ENCODE peak calls at places on chromosomes 1 and 21, in nine cellular contexts. B is cardiac muscle cell, H is GM06990, Q is HCT116, U is cardiac fibroblast, T is Caco-2, Y is suprapubic skin, V is spleen, C is lower leg skin. O is an unnamed sample.

GRCh38 chr1:59605184-59605583 is 209.6 kb upstream of the HOOK1 start:
- DNase-seq in Y (no peak), H (no peak), Q (no peak), U (no peak), T (no peak), B (no peak), V (no peak), C (no peak), O (no peak)

GRCh38 chr1:46370214-46370633 is 23.9 kb upstream of the FAAH start:
- DNase-seq in U (peak), Q (no peak), T (no peak), B (peak), Y (no peak), C (no peak), V (no peak), H (peak), O (peak)

GRCh38 chr1:1086911-1087341 is 12.8 kb upstream of the RNF223 start:
- DNase-seq in B (no peak), T (no peak), H (no peak), V (peak), Q (no peak), C (no peak), Y (no peak), U (no peak), O (no peak)

GRCh38 chr1:234987415-234988159 is 141.1 kb downstream of the TOMM20 start:
- DNase-seq in B (peak), C (peak), Q (no peak), T (peak), V (no peak), Y (peak), H (peak), U (peak), O (peak)

GRCh38 chr1:4495809-4496208 is 158.6 kb upstream of the AJAP1 start:
- DNase-seq in B (no peak), C (no peak), H (no peak), Y (no peak), V (peak), T (no peak), Q (no peak), U (no peak), O (no peak)

GRCh38 chr1:7705048-7705907 is 65.8 kb upstream of the VAMP3 start:
- DNase-seq in C (no peak), V (peak), H (no peak), T (peak), U (no peak), Q (no peak), B (no peak), Y (no peak), O (no peak)

GRCh38 chr1:43538143-43538487 is 7.4 kb downstream of the PTPRF start:
- DNase-seq in C (no peak), U (no peak), B (no peak), T (no peak), Q (no peak), H (no peak), V (peak), Y (no peak), O (no peak)

GRCh38 chr1:19582318-19582717 is 61.8 kb upstream of the NBL1 start:
- DNase-seq in H (peak), T (peak), V (peak), C (no peak), Y (no peak), U (no peak), Q (peak), B (no peak), O (no peak)

GRCh38 chr1:202479630-202480029 is 131.1 kb downstream of the PPP1R12B start:
- DNase-seq in U (no peak), B (no peak), Y (no peak), H (no peak), V (no peak), T (no peak), C (no peak), Q (no peak), O (no peak)

GRCh38 chr21:25903599-25903998 is 168.8 kb downstream of the GABPA start:
- DNase-seq in U (no peak), T (no peak), V (no peak), Q (no peak), Y (no peak), B (no peak), C (no peak), H (peak), O (no peak)

GRCh38 chr1:109131800-109132199 is 17.9 kb downstream of the ELAPOR1 start:
- DNase-seq in V (no peak), C (no peak), T (no peak), H (no peak), Y (no peak), Q (no peak), B (no peak), U (no peak), O (no peak)

GRCh38 chr1:178725603-178726517 is 816 bp downstream of the RALGPS2 start:
- DNase-seq in H (peak), B (peak), U (peak), T (peak), V (peak), Y (peak), C (peak), Q (peak), O (peak)

GRCh38 chr1:112797221-112797620 is 82.1 kb upstream of the PPM1J start:
- DNase-seq in V (no peak), U (no peak), H (no peak), B (no peak), T (no peak), C (no peak), Y (no peak), Q (no peak), O (peak)
- TF ChIP-seq CTCF in V (no peak), U (no peak), H (no peak), B (no peak), T (no peak), C (no peak), Y (no peak), Q (no peak), O (no peak)

DNA sequence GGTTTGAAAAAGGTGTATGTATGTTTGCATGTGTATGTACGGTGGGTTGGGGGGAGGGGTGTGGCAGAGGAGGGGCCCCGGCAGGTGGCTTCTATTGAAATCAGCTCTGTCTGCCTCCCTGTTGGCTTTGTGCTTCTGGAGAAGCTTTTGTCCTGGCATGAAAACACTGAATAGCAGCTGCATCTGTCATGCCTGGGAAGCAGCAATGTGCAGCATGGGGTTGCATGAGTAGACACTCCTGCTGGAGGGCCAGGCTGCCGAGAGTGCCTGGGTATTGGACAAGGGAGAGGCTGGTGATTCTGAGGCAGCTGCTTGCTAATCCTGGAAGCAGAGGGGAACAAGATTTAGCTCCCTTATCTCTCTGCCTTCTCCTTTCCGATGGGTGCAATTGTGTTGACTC is 20.5 kb downstream of the MAPKAPK2 start:
- DNase-seq in U (peak), Q (no peak), C (no peak), Y (peak), B (peak), V (no peak), H (no peak), T (no peak), O (peak)
- H3K4me3 ChIP-seq in U (no peak), Q (no peak), C (no peak), Y (no peak), B (no peak), V (no peak), H (no peak), T (no peak), O (no peak)

GRCh38 chr1:91226741-91227140 is 177.9 kb downstream of the HFM1 start:
- DNase-seq in Q (no peak), U (no peak), B (no peak), H (no peak), Y (no peak), C (no peak), T (no peak), V (no peak), O (no peak)
- TF ChIP-seq CTCF in Q (no peak), U (no peak), B (no peak), H (no peak), Y (no peak), C (no peak), T (no peak), V (no peak), O (no peak)

DNA sequence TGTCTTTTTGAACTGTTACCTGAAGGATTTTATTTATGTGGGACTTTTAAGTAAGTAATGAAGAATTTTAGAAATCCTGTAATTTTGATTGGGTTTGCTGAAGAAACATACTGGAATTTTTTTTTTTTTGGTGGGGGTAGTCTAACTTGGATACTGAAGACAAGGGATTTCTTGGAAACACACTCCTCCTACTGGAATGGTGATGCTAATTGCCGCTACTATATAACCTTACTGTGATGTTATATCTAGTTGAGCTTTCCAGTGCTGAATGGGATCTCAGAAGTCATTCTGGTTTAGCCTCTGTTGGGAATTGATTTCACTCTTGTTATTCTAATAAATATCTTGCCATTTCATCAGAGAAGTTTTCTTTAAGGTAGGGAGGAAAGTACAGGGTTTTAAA is 8.4 kb downstream of the PPP2R5A start:
- DNase-seq in V (no peak), H (no peak), C (no peak), T (no peak), B (peak), Q (no peak), Y (no peak), U (peak), O (peak)
- H3K4me3 ChIP-seq in V (no peak), H (no peak), C (no peak), T (no peak), B (no peak), Q (no peak), Y (no peak), U (no peak), O (no peak)

GRCh38 chr1:48916121-48917069 is 139.7 kb upstream of the BEND5 start:
- DNase-seq in V (no peak), B (peak), H (no peak), Q (peak), T (peak), U (peak), C (no peak), Y (no peak), O (peak)
- TF ChIP-seq CTCF in V (peak), B (peak), H (peak), Q (peak), T (no peak), U (peak), C (no peak), Y (no peak), O (peak)

DNA sequence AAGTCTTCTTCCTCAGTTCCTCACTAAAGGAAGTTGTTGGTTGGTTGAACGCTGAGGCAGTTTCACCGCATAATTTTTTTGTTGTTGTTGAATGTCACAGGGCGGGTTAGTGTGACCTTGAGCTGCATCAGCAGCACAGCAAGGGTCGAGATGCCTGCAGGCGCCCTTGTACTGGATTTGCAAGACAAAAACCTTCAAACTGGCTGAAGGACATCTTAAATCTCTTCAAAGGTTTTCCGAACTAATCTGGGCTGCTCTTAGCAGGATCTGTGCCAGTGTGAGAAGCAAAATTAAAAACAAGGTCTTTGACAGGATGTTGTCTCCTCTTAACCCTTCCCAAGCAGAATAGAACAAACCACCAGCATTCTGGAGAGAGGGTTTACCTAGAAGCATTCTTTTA is 59.4 kb downstream of the NRIP1 start:
- DNase-seq in T (no peak), Y (no peak), Q (no peak), U (no peak), C (no peak), B (no peak), H (no peak), V (peak), O (no peak)
- H3K4me3 ChIP-seq in T (no peak), Y (no peak), Q (no peak), U (peak), C (no peak), B (no peak), H (no peak), V (peak), O (no peak)

DNA sequence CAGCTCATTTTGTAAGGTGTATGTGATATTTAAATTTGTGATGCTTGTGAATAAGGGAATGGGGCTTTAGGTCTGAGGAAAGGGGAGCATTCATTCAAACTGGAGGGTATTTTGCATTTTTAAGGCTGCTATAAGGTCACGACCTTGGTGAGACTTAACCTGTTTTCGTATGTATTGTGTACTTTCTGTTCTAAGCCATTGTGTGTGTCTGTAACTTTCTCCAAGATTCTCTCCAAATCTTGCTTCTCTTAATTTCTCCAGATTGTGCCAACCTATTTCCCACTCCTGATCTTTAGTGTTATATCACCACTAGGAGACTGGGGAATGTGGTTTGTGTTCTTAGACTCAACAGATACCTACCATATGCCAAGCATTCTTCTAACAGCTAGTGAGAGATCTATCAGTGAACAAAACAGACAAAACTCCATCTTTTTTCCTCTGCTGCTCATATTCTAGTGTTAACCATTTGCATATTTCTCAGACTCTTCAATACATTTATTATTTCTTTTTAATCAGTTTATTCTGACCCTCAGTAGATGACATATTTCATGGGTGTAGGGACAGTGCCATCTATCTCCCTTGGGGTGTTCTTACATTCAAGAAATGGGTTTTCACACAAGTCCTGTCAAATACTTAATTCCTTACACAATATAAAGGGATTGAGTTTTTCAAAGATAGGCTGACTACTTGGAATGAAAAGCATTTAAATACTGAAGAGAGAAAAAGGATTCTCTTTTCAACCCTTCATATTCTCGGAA is 27.5 kb downstream of the ATP1B1 start:
- DNase-seq in V (no peak), H (no peak), C (no peak), T (no peak), U (peak), Y (no peak), Q (no peak), B (peak), O (peak)
- TF ChIP-seq CTCF in V (no peak), H (peak), C (no peak), T (no peak), U (no peak), Y (no peak), Q (peak), B (peak), O (no peak)

GRCh38 chr1:70334436-70334835 is 20.1 kb downstream of the ANKRD13C start:
- DNase-seq in B (no peak), T (no peak), Y (no peak), V (no peak), Q (peak), U (no peak), C (no peak), H (no peak), O (no peak)

GRCh38 chr1:70331962-70332361 is 22.6 kb downstream of the ANKRD13C start:
- DNase-seq in B (peak), U (peak), V (no peak), T (no peak), Y (no peak), C (no peak), Q (no peak), H (no peak), O (peak)

GRCh38 chr1:70327306-70328076 is 27.0 kb downstream of the ANKRD13C start:
- DNase-seq in U (no peak), H (no peak), Y (no peak), V (no peak), B (no peak), T (no peak), C (no peak), Q (peak), O (no peak)

GRCh38 chr1:70336050-70336449 is 18.5 kb downstream of the ANKRD13C start:
- DNase-seq in C (no peak), Y (no peak), B (no peak), H (no peak), V (no peak), T (no peak), Q (no peak), U (no peak), O (no peak)

DNA sequence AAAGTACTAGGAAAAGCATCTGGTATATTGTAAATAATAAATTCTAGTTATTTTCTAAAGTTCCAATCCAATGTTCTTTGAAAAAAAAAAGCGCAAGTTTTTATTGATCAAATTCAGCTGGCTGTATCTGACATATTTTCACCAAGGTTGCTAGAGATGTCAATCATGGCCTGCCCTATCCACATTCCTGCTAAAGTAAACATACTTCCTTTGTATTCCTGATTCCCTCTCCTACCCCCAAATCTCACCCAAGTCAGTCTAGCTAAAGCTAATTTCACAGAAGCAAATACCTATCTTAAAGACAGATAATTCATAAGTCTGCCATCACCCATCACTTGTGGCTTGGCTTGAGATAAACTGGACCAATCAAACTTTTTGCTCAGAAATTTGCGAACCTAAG is 21.3 kb downstream of the ANKRD13C start:
- DNase-seq in Y (no peak), C (no peak), H (no peak), V (no peak), U (no peak), B (no peak), Q (no peak), T (peak), O (no peak)
- H3K4me3 ChIP-seq in Y (no peak), C (no peak), H (no peak), V (no peak), U (no peak), B (no peak), Q (no peak), T (no peak), O (no peak)

O was measured in fibroblast of the aortic adventitia.